ENCODE peak calls at places on chromosomes 3 and 15, in eight cellular contexts. M is adipocyte; C is breast epithelium; K is OCI-LY7; J is tibial nerve; Q is CD8-positive, alpha-beta memory T cell; E is mucosa of descending colon; A is right cardiac atrium. S is an unnamed sample. For H3K9me3, the result is how much of the 10 kb centered on the place peaks cover.

GRCh38 chr3:82224661-82225060 is 463.2 kb upstream of the GBE1 start:
- DNase-seq in Q (no peak), A (no peak), J (no peak), K (no peak), C (no peak), M (no peak), E (no peak), S (no peak)

GRCh38 chr3:172115787-172116186 is 76.4 kb downstream of the FNDC3B start:
- DNase-seq in E (no peak), K (no peak), A (no peak), M (peak), J (no peak), C (no peak), Q (no peak), S (no peak)

GRCh38 chr3:134517796-134518195 is 31.9 kb downstream of the CEP63 start:
- DNase-seq in K (no peak), E (no peak), J (no peak), C (no peak), M (peak), Q (no peak), A (no peak), S (no peak)

GRCh38 chr3:177195242-177195940 is 1.9 kb downstream of the TBL1XR1 start:
- DNase-seq in J (no peak), C (no peak), E (peak), A (no peak), Q (peak), K (peak), M (peak), S (no peak)

GRCh38 chr3:125496701-125497100 is 23.3 kb downstream of the SNX4 start:
- DNase-seq in Q (no peak), K (no peak), A (no peak), J (no peak), M (no peak), C (no peak), E (no peak), S (no peak)

GRCh38 chr3:69094467-69095205 is 9.9 kb downstream of the ARL6IP5 start:
- DNase-seq in Q (no peak), E (peak), A (no peak), M (peak), J (no peak), K (no peak), C (no peak), S (no peak)

GRCh38 chr3:129581623-129582022 is 24.9 kb downstream of the PLXND1 start:
- DNase-seq in A (no peak), E (no peak), Q (no peak), M (no peak), J (no peak), K (no peak), C (no peak), S (no peak)

GRCh38 chr3:153111056-153111455 is 51.0 kb upstream of the RAP2B start:
- DNase-seq in Q (no peak), A (no peak), C (no peak), J (no peak), K (no peak), E (no peak), M (peak), S (no peak)

GRCh38 chr15:100241572-100242479 is 99.9 kb downstream of the ADAMTS17 start:
- DNase-seq in M (no peak), Q (no peak), C (no peak), E (no peak), A (no peak), J (peak), K (no peak), S (no peak)

GRCh38 chr3:129260606-129261005 is 11.2 kb downstream of the COPG1 start:
- DNase-seq in J (no peak), K (no peak), Q (no peak), M (no peak), C (no peak), A (no peak), E (no peak), S (no peak)

GRCh38 chr15:41286665-41287333 is 45.6 kb downstream of the OIP5 start:
- DNase-seq in Q (no peak), C (no peak), A (no peak), M (peak), J (no peak), E (no peak), K (no peak), S (no peak)

GRCh38 chr3:76986876-76987513 is 52.9 kb upstream of the ROBO2 start:
- DNase-seq in K (no peak), E (no peak), C (no peak), Q (no peak), A (no peak), J (no peak), M (no peak), S (no peak)

GRCh38 chr3:175728566-175728965 is 869.4 kb downstream of the NAALADL2 start:
- DNase-seq in C (no peak), J (no peak), Q (no peak), M (no peak), E (no peak), A (no peak), K (no peak), S (no peak)

GRCh38 chr3:175735866-175736265 is 876.7 kb downstream of the NAALADL2 start:
- DNase-seq in E (no peak), M (no peak), Q (no peak), J (no peak), C (no peak), K (no peak), A (no peak), S (no peak)

GRCh38 chr3:175731543-175731942 is 872.4 kb downstream of the NAALADL2 start:
- DNase-seq in E (no peak), M (no peak), Q (no peak), C (no peak), K (no peak), A (no peak), J (no peak), S (no peak)

GRCh38 chr3:175729466-175729865 is 870.3 kb downstream of the NAALADL2 start:
- DNase-seq in K (no peak), J (no peak), E (no peak), M (no peak), Q (no peak), C (no peak), A (no peak), S (no peak)

GRCh38 chr3:175732053-175732452 is 872.9 kb downstream of the NAALADL2 start:
- DNase-seq in J (no peak), E (no peak), M (no peak), C (no peak), Q (no peak), K (no peak), A (no peak), S (no peak)
- H3K9me3 ChIP-seq in J (under half), E (under half), M (under half), C (under half), Q (under half), K (under half), A (under half), S (under half)

DNA sequence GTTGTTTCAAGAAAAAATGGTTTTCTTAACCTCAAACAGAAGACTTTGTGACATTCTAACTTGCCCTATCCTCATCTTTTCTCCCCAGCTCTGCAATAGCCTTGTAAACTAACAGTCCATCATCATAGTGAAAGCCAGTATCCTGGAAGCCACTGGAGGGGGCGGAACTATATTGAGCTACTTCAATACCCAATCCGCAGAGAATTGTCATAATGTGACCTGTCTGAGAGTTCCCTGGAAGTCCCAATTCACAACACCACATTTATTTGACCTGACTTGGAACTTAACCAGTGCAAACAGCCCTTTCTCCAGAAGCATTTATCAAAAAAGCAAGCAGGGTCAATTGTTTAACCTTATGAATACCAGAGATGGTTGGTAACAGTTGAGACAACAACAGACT is 747.6 kb upstream of the GRM7 start:
- DNase-seq in A (no peak), E (no peak), M (no peak), C (no peak), K (no peak), J (no peak), Q (no peak), S (no peak)
- H3K9me3 ChIP-seq in A (under half), E (under half), M (under half), C (under half), K (under half), J (under half), Q (under half), S (under half)

DNA sequence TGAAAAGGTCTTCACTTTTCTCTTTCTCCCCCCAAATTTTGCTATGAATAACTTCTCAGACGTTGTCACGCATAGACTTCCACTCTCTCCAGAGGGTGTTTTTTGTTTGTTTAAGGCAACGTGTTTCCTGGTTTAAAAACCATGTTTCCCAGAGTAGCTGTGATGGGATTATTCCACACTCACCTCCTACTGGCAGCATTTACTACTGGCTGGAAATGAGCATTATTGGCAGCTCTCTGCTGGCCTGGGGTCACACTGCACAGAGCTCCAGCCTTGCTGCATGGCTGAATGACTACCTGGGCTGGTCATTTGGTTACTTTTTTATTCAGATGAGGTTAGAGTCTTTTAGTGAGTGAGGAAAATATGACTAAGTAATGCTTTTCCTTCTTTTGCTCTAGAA is 65.2 kb downstream of the RARB start:
- DNase-seq in A (no peak), E (no peak), K (no peak), Q (no peak), J (no peak), M (no peak), C (no peak), S (no peak)
- H3K9me3 ChIP-seq in A (under half), E (under half), K (under half), Q (under half), J (under half), M (half or more), C (under half), S (under half)

DNA sequence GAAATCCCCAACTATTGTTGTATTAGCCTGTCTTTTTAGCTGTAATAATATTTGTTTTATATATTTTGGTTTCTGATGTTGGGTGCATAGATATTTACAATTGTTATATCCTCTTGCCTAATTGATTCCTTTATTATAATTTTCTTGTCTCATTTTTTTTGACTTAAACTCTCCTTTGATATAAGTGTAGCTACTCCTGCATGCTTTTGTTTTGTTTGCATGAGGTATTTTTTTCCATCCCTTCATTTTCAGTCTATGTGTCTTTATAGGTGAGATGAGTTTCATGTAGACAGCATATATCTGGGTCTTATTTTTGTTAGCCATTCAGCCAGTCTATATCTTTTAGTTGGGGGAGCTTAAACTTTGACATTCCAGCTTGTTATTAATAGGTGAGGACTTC is 37.4 kb downstream of the FAIM start:
- DNase-seq in J (no peak), A (no peak), C (no peak), Q (no peak), K (no peak), E (no peak), M (no peak), S (no peak)
- H3K9me3 ChIP-seq in J (under half), A (under half), C (half or more), Q (under half), K (under half), E (half or more), M (under half), S (under half)

DNA sequence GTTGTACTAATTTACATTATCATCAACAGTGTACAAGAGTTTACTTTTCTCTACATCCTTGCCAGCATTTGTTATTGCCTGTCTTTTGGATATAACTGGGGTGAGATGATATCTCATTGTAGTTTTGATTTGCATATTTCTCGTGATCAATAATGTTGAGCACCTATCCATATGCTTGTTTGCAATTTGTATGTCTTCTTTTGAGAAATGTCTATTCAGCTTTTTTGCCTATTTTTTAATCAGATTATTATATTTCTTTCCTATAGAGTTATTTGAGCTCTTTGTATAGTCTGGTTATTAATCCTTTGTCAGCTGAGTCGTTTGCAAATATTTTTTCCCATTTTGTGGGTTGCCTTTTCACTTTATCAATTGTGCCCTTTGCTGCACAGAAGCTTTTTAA is 540.8 kb upstream of the SGO1 start:
- DNase-seq in A (no peak), J (no peak), C (no peak), K (no peak), E (no peak), Q (no peak), M (no peak), S (no peak)
- H3K9me3 ChIP-seq in A (under half), J (under half), C (under half), K (under half), E (under half), Q (under half), M (under half), S (under half)

GRCh38 chr15:46918462-46919125 is 798.7 kb upstream of the SEMA6D start:
- DNase-seq in Q (no peak), M (no peak), A (peak), C (no peak), E (no peak), K (no peak), J (no peak), S (no peak)
- H3K9me3 ChIP-seq in Q (under half), M (under half), A (under half), C (under half), E (under half), K (under half), J (under half), S (under half)

GRCh38 chr15:22227411-22227810 is 147.1 kb downstream of the OR4M2 start:
- DNase-seq in A (no peak), C (peak), J (no peak), Q (no peak), E (no peak), M (no peak), K (no peak), S (no peak)
- H3K9me3 ChIP-seq in A (under half), C (under half), J (under half), Q (under half), E (half or more), M (under half), K (under half), S (under half)

GRCh38 chr15:25170781-25171110 is 216.0 kb downstream of the SNRPN start:
- DNase-seq in A (no peak), C (peak), E (no peak), K (no peak), Q (no peak), M (no peak), J (no peak), S (no peak)

GRCh38 chr15:25171856-25172687 is 217.3 kb downstream of the SNRPN start:
- DNase-seq in K (no peak), J (no peak), Q (no peak), A (peak), M (no peak), E (no peak), C (no peak), S (no peak)

GRCh38 chr15:25171111-25171811 is 216.5 kb downstream of the SNRPN start:
- DNase-seq in A (peak), E (no peak), Q (no peak), M (no peak), C (peak), K (no peak), J (no peak), S (peak)

GRCh38 chr15:25170113-25170731 is 215.4 kb downstream of the SNRPN start:
- DNase-seq in A (peak), C (peak), K (no peak), J (no peak), E (no peak), M (no peak), Q (no peak), S (peak)

DNA sequence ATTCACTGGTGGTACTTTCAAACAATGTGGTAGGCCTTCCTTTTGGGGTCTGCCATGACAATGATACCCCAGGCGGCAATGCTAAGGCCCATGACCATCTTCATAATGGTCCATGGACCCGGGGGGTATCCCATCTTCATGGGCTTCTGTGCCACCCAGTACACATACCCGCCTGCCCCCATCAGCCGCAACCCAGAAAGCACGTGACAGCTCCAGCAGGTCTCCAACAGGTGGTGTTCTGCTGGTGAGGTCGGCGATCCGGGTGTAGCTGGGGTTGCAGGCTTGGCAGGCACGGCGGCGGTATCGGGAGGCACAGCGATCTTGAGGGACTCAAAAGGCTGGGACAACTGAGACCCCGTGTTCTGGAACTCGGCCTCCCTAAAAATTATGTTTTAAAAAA is 214.5 kb downstream of the SNRPN start:
- DNase-seq in M (no peak), A (peak), K (no peak), Q (no peak), C (peak), E (no peak), J (no peak), S (peak)
- H3K9me3 ChIP-seq in M (under half), A (under half), K (under half), Q (under half), C (half or more), E (half or more), J (under half), S (under half)